ENCODE peak calls at places on chromosomes 1 and 21, in six cellular contexts. U is A549, M is K562, D is GM12878, J is HepG2, O is endothelial cell of umbilical vein. F is an unnamed sample.

GRCh38 chr21:28605138-28605537 is 387.5 kb downstream of the LTN1 start:
- DNase-seq in U (no peak), M (no peak), D (no peak), J (no peak), O (no peak), F (no peak)

GRCh38 chr1:167082511-167083027 is 7.6 kb downstream of the GPA33 start:
- DNase-seq in U (peak), M (no peak), D (no peak), J (peak), O (no peak), F (peak)

GRCh38 chr1:231781887-231782286 is 155.3 kb downstream of the DISC1 start:
- DNase-seq in U (no peak), M (no peak), D (no peak), J (no peak), O (peak), F (peak)

GRCh38 chr1:51877434-51878306 is 857 bp downstream of the NRDC start:
- DNase-seq in U (no peak), M (no peak), D (no peak), J (no peak), O (peak), F (peak)

GRCh38 chr1:213138391-213138790 is 87.3 kb downstream of the RPS6KC1 start:
- DNase-seq in U (no peak), M (no peak), D (no peak), J (peak), O (no peak), F (no peak)

GRCh38 chr1:196425513-196425912 is 182.7 kb downstream of the KCNT2 start:
- DNase-seq in U (no peak), M (no peak), D (no peak), J (no peak), O (no peak), F (no peak)

GRCh38 chr1:205834751-205835150 is 15.2 kb downstream of the PM20D1 start:
- DNase-seq in U (no peak), M (no peak), D (no peak), J (no peak), O (peak), F (no peak)

GRCh38 chr1:1567831-1568380 is 6.8 kb downstream of the SSU72 start:
- DNase-seq in U (no peak), M (no peak), D (no peak), J (no peak), O (no peak), F (no peak)

GRCh38 chr1:44784094-44785026 is 3.6 kb downstream of the BEST4 start:
- DNase-seq in U (no peak), M (no peak), D (no peak), J (peak), O (no peak), F (peak)

GRCh38 chr1:160370561-160371345 is 3.9 kb downstream of the NHLH1 start:
- DNase-seq in U (no peak), M (no peak), D (no peak), J (no peak), O (no peak), F (no peak)

GRCh38 chr1:20112279-20113000 is 6.9 kb downstream of the PLA2G2D start:
- DNase-seq in U (no peak), M (no peak), D (no peak), J (peak), O (no peak), F (no peak)

GRCh38 chr1:53553734-53554509 is 94.7 kb downstream of the DMRTB1 start:
- DNase-seq in U (no peak), M (no peak), D (no peak), J (no peak), O (no peak), F (peak)

GRCh38 chr1:62140666-62141065 is 54.0 kb upstream of the L1TD1 start:
- DNase-seq in U (no peak), M (no peak), D (no peak), J (no peak), O (no peak), F (no peak)

GRCh38 chr1:204172404-204173049 is 6.4 kb upstream of the REN start:
- DNase-seq in U (no peak), M (no peak), D (no peak), J (no peak), O (peak), F (no peak)

GRCh38 chr21:25939396-25939761 is 204.6 kb downstream of the GABPA start:
- DNase-seq in U (no peak), M (no peak), D (no peak), J (no peak), O (no peak), F (no peak)

GRCh38 chr1:3777078-3777547 is 4.6 kb downstream of the SMIM1 start:
- DNase-seq in U (no peak), M (no peak), D (no peak), J (no peak), O (no peak), F (no peak)

GRCh38 chr1:59142663-59143487 is 154.0 kb upstream of the FGGY start:
- DNase-seq in U (peak), M (no peak), D (no peak), J (peak), O (peak), F (peak)

GRCh38 chr1:53946252-53947171 is at the start of gene LRRC42:
- DNase-seq in U (peak), M (peak), D (no peak), J (no peak), O (no peak), F (no peak)

GRCh38 chr1:20280399-20280798 is 10.3 kb upstream of the VWA5B1 start:
- DNase-seq in U (no peak), M (no peak), D (no peak), J (no peak), O (no peak), F (no peak)

GRCh38 chr1:6497867-6498575 is 6.6 kb upstream of the PLEKHG5 start:
- DNase-seq in U (no peak), M (no peak), D (no peak), J (no peak), O (no peak), F (no peak)

GRCh38 chr1:19682257-19682656 is 17.6 kb downstream of the HTR6 start:
- DNase-seq in U (no peak), M (no peak), D (no peak), J (no peak), O (no peak), F (peak)

GRCh38 chr1:206935491-206936067 is 10.7 kb downstream of the PIGR start:
- DNase-seq in U (peak), M (peak), D (no peak), J (peak), O (peak), F (peak)

GRCh38 chr1:1858382-1859086 is 32.4 kb downstream of the GNB1 start:
- DNase-seq in U (peak), M (peak), D (no peak), J (peak), O (peak), F (peak)

GRCh38 chr1:216688127-216688657 is 35.0 kb downstream of the ESRRG start:
- DNase-seq in U (no peak), M (no peak), D (no peak), J (no peak), O (no peak), F (no peak)

GRCh38 chr1:224541901-224542610 is 74.1 kb upstream of the CNIH3 start:
- DNase-seq in U (no peak), M (no peak), D (no peak), J (no peak), O (peak), F (no peak)

GRCh38 chr1:109725510-109725909 is 13.5 kb downstream of the GSTM5 start:
- DNase-seq in U (no peak), M (peak), D (no peak), J (no peak), O (no peak), F (no peak)

GRCh38 chr1:11653101-11653601 is 1.1 kb downstream of the FBXO2 start:
- DNase-seq in U (no peak), M (no peak), D (no peak), J (peak), O (no peak), F (no peak)

GRCh38 chr1:156910309-156910782 is 10.1 kb upstream of the LRRC71 start:
- DNase-seq in U (peak), M (peak), D (no peak), J (peak), O (no peak), F (peak)

GRCh38 chr1:226223786-226224244 is 351 bp downstream of the MIXL1 start:
- DNase-seq in U (no peak), M (peak), D (no peak), J (no peak), O (peak), F (no peak)

GRCh38 chr1:25117233-25117823 is 115.0 kb downstream of the SYF2 start:
- DNase-seq in U (no peak), M (peak), D (no peak), J (peak), O (no peak), F (peak)

GRCh38 chr1:227885648-227886502 is 61.9 kb downstream of the WNT9A start:
- DNase-seq in U (peak), M (peak), D (no peak), J (no peak), O (no peak), F (no peak)
- H3K4me3 ChIP-seq in U (no peak), M (no peak), D (no peak), J (no peak), O (no peak), F (no peak)

GRCh38 chr1:108559215-108560142 is at the start of gene EEIG2:
- DNase-seq in U (peak), M (peak), D (peak), J (peak), O (peak), F (peak)
- TF ChIP-seq POLR2A in U (no peak), M (no peak), D (peak), J (no peak), O (peak), F (peak)

GRCh38 chr1:63906053-63906704 is 132.4 kb downstream of the ROR1 start:
- DNase-seq in U (no peak), M (no peak), D (no peak), J (no peak), O (no peak), F (no peak)
- TF ChIP-seq MYC in U (no peak), M (no peak), D (no peak), J (no peak), O (no peak), F (no peak)

GRCh38 chr1:36161656-36162531 is 5.9 kb downstream of the MAP7D1 start:
- DNase-seq in U (no peak), M (no peak), D (no peak), J (no peak), O (peak), F (peak)
- H3K4me3 ChIP-seq in U (peak), M (peak), D (peak), J (no peak), O (peak), F (peak)

DNA sequence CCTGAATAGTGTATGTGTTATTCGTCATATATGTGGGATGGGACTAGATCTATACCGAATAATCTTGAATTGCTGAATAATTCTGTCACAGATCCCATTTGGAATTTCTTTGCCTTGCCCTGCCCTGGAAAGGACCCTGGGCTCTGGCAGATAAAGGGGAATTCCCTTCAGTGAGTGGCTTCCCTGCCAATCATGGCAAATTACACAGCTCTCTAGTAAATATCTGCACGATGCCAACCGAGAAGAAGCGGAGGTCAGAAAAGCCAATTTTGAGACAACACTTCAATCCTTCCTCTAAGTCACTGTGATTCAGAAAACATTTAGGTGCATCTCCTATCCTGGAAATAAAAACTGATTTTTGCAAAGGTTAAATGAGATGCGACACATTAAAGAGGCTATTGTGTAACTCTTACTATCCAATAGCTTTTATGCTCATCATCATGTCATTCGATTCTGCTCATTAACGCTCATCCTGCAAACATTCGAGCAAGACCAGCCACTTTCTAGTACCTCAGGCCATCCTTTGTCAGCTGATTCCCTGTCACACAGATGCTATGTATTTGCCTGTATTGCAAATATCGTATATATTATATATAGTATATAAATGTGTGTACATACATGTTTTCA is 131.7 kb downstream of the TLR5 start:
- DNase-seq in U (no peak), M (no peak), D (no peak), J (no peak), O (no peak), F (no peak)
- TF ChIP-seq POLR2A in U (no peak), M (no peak), D (no peak), J (no peak), O (no peak), F (no peak)

GRCh38 chr1:153649867-153650235 is 8.7 kb upstream of the SNAPIN start:
- DNase-seq in U (no peak), M (no peak), D (no peak), J (no peak), O (no peak), F (no peak)

GRCh38 chr1:153649137-153649866 is 9.2 kb upstream of the SNAPIN start:
- DNase-seq in U (no peak), M (peak), D (no peak), J (no peak), O (no peak), F (no peak)

GRCh38 chr1:153651771-153652170 is 6.7 kb upstream of the SNAPIN start:
- DNase-seq in U (no peak), M (no peak), D (no peak), J (no peak), O (no peak), F (no peak)

GRCh38 chr1:153655333-153655732 is 3.2 kb upstream of the SNAPIN start:
- DNase-seq in U (no peak), M (no peak), D (no peak), J (peak), O (no peak), F (no peak)

GRCh38 chr1:153652795-153653507 is 5.6 kb upstream of the SNAPIN start:
- DNase-seq in U (no peak), M (no peak), D (no peak), J (no peak), O (peak), F (no peak)
- TF ChIP-seq MYC in U (no peak), M (no peak), D (no peak), J (no peak), O (no peak), F (no peak)

GRCh38 chr1:28604411-28604810 is 12.3 kb downstream of the RAB42 start:
- DNase-seq in U (no peak), M (no peak), D (no peak), J (no peak), O (no peak), F (no peak)

GRCh38 chr1:28606771-28607170 is 14.7 kb downstream of the RAB42 start:
- DNase-seq in U (no peak), M (no peak), D (no peak), J (peak), O (no peak), F (no peak)

GRCh38 chr1:28602536-28603439 is 10.7 kb downstream of the RAB42 start:
- DNase-seq in U (peak), M (peak), D (no peak), J (peak), O (peak), F (peak)

GRCh38 chr1:28604962-28605361 is 12.9 kb downstream of the RAB42 start:
- DNase-seq in U (no peak), M (no peak), D (no peak), J (no peak), O (no peak), F (no peak)

GRCh38 chr1:28601696-28602095 is 9.6 kb downstream of the RAB42 start:
- DNase-seq in U (no peak), M (no peak), D (no peak), J (no peak), O (peak), F (no peak)
- H3K4me3 ChIP-seq in U (no peak), M (no peak), D (no peak), J (no peak), O (no peak), F (no peak)

GRCh38 chr1:146019225-146020057 is 2.1 kb downstream of the HJV start:
- DNase-seq in U (no peak), M (peak), D (no peak), J (no peak), O (no peak), F (no peak)

GRCh38 chr1:146022403-146023127 is 1.0 kb upstream of the HJV start:
- DNase-seq in U (no peak), M (peak), D (no peak), J (no peak), O (no peak), F (no peak)

GRCh38 chr1:146021046-146021445 is 489 bp downstream of the HJV start:
- DNase-seq in U (no peak), M (peak), D (no peak), J (no peak), O (no peak), F (no peak)

GRCh38 chr1:146020058-146020738 is 1.3 kb downstream of the HJV start:
- DNase-seq in U (no peak), M (no peak), D (no peak), J (peak), O (no peak), F (peak)

GRCh38 chr1:146021622-146022402 is at the start of gene HJV:
- DNase-seq in U (no peak), M (peak), D (no peak), J (no peak), O (no peak), F (no peak)
- TF ChIP-seq POLR2A in U (no peak), M (peak), D (no peak), J (no peak), O (no peak), F (no peak)

DNA sequence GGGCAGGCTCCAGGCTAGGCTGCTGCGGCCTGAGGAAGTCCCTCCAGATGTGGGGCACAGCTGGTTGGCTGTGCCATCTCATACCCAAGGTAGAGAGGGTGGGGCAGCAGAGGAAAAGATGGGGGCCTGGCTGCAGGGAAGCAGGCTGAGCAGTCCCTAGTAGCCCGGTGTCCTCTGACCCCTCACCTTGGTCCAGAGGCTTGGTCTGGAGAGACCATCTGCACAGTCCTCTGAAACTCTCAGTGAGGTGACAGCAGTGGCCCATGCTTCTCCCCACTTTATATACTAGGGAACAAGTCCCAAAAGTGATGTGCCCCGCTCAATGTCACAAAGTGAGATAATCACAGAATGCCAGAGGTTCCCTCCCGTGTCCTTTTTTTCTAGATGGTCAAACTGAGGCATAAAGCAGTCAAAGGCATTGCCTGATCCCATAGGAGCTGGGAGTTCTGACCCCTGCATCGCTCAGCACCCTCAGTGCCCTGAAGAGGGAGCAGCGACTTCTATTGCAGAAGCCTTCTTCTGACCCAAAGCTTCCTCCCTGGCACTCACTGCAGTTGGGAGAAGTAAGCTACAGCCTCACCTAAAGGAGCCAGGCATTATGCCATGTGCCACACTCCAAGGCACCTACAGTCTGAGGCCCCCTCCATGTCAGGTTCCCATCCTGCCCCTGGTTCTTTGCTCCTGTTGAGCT is 45.5 kb downstream of the TRABD2B start:
- DNase-seq in U (no peak), M (no peak), D (no peak), J (no peak), O (no peak), F (no peak)
- TF ChIP-seq MYC in U (no peak), M (no peak), D (no peak), J (no peak), O (no peak), F (no peak)